ENCODE peak calls at places on chromosomes 6 and 20, in eight cellular contexts. One of them, this sample, is unnamed.

GRCh38 chr6:26270903-26271639 is 93.9 kb upstream of the BTN3A2 start:
- DNase-seq in H7: peak; percentile 89
- DNase-seq in PC-9: peak; percentile 65
- DNase-seq in adipocyte: peak; percentile 93
- DNase-seq in prostate gland: peak; percentile 59
- DNase-seq in tibial nerve: peak; percentile 92
- DNase-seq in mammary epithelial cell: peak; percentile 92
- DNase-seq in Caco-2: peak; percentile 86
- DNase-seq in this sample: peak; percentile 78

GRCh38 chr20:23920408-23920780 is 40.8 kb upstream of the CST5 start:
- DNase-seq in H7: no peak
- DNase-seq in PC-9: no peak
- DNase-seq in adipocyte: no peak
- DNase-seq in prostate gland: no peak
- DNase-seq in tibial nerve: no peak
- DNase-seq in mammary epithelial cell: no peak
- DNase-seq in Caco-2: no peak
- DNase-seq in this sample: no peak

GRCh38 chr20:33999025-33999629 is 5.4 kb downstream of the RALY start:
- DNase-seq in H7: no peak
- DNase-seq in PC-9: no peak
- DNase-seq in adipocyte: peak; percentile 29
- DNase-seq in prostate gland: no peak
- DNase-seq in tibial nerve: no peak
- DNase-seq in mammary epithelial cell: no peak
- DNase-seq in Caco-2: peak; percentile 14
- DNase-seq in this sample: no peak

GRCh38 chr20:35173576-35174192 is 1.8 kb downstream of the PROCR start:
- DNase-seq in H7: no peak
- DNase-seq in PC-9: no peak
- DNase-seq in adipocyte: no peak
- DNase-seq in prostate gland: no peak
- DNase-seq in tibial nerve: no peak
- DNase-seq in mammary epithelial cell: no peak
- DNase-seq in Caco-2: no peak
- DNase-seq in this sample: no peak

GRCh38 chr6:43781572-43781928 is 11.5 kb downstream of the VEGFA start:
- DNase-seq in H7: no peak
- DNase-seq in PC-9: no peak
- DNase-seq in adipocyte: no peak
- DNase-seq in prostate gland: no peak
- DNase-seq in tibial nerve: no peak
- DNase-seq in mammary epithelial cell: no peak
- DNase-seq in Caco-2: no peak
- DNase-seq in this sample: no peak

GRCh38 chr6:55016261-55016660 is 158.1 kb upstream of the HCRTR2 start:
- DNase-seq in H7: no peak
- DNase-seq in PC-9: no peak
- DNase-seq in adipocyte: no peak
- DNase-seq in prostate gland: no peak
- DNase-seq in tibial nerve: no peak
- DNase-seq in mammary epithelial cell: no peak
- DNase-seq in Caco-2: no peak
- DNase-seq in this sample: no peak

GRCh38 chr20:3158968-3159431 is 665 bp downstream of the FASTKD5 start:
- DNase-seq in H7: peak; percentile 55
- DNase-seq in PC-9: no peak
- DNase-seq in adipocyte: peak; percentile 62
- DNase-seq in prostate gland: no peak
- DNase-seq in tibial nerve: no peak
- DNase-seq in mammary epithelial cell: no peak
- DNase-seq in Caco-2: no peak
- DNase-seq in this sample: no peak

GRCh38 chr6:30643656-30644055 is 3.3 kb upstream of the C6orf136 start:
- DNase-seq in H7: no peak
- DNase-seq in PC-9: no peak
- DNase-seq in adipocyte: no peak
- DNase-seq in prostate gland: no peak
- DNase-seq in tibial nerve: no peak
- DNase-seq in mammary epithelial cell: no peak
- DNase-seq in Caco-2: no peak
- DNase-seq in this sample: no peak

GRCh38 chr20:47440857-47441773 is 60.6 kb upstream of the NCOA3 start:
- DNase-seq in H7: peak; percentile 29
- DNase-seq in PC-9: peak; percentile 48
- DNase-seq in adipocyte: no peak
- DNase-seq in prostate gland: no peak
- DNase-seq in tibial nerve: no peak
- DNase-seq in mammary epithelial cell: no peak
- DNase-seq in Caco-2: peak; percentile 91
- DNase-seq in this sample: no peak

GRCh38 chr20:32012159-32012682 is 2.0 kb downstream of the CCM2L start:
- DNase-seq in H7: peak; percentile 30
- DNase-seq in PC-9: no peak
- DNase-seq in adipocyte: no peak
- DNase-seq in prostate gland: no peak
- DNase-seq in tibial nerve: no peak
- DNase-seq in mammary epithelial cell: no peak
- DNase-seq in Caco-2: no peak
- DNase-seq in this sample: no peak

GRCh38 chr6:113047148-113047547 is 700.0 kb downstream of the RFPL4B start:
- DNase-seq in H7: no peak
- DNase-seq in PC-9: no peak
- DNase-seq in adipocyte: peak; percentile 65
- DNase-seq in prostate gland: no peak
- DNase-seq in tibial nerve: no peak
- DNase-seq in mammary epithelial cell: no peak
- DNase-seq in Caco-2: no peak
- DNase-seq in this sample: no peak

GRCh38 chr6:148423133-148423532 is 80.5 kb downstream of the SASH1 start:
- DNase-seq in H7: no peak
- DNase-seq in PC-9: no peak
- DNase-seq in adipocyte: no peak
- DNase-seq in prostate gland: no peak
- DNase-seq in tibial nerve: no peak
- DNase-seq in mammary epithelial cell: no peak
- DNase-seq in Caco-2: no peak
- DNase-seq in this sample: no peak

GRCh38 chr20:62656205-62656918 is 14.1 kb downstream of the SLCO4A1 start:
- DNase-seq in H7: no peak
- DNase-seq in PC-9: no peak
- DNase-seq in adipocyte: no peak
- DNase-seq in prostate gland: no peak
- DNase-seq in tibial nerve: no peak
- DNase-seq in mammary epithelial cell: no peak
- DNase-seq in Caco-2: no peak
- DNase-seq in this sample: no peak

GRCh38 chr6:130933712-130934200 is 106.5 kb downstream of the SMLR1 start:
- DNase-seq in H7: no peak
- DNase-seq in PC-9: no peak
- DNase-seq in adipocyte: peak; percentile 81
- DNase-seq in prostate gland: no peak
- DNase-seq in tibial nerve: no peak
- DNase-seq in mammary epithelial cell: no peak
- DNase-seq in Caco-2: peak; percentile 67
- DNase-seq in this sample: no peak

GRCh38 chr20:47680804-47681529 is 104.3 kb downstream of the SULF2 start:
- DNase-seq in H7: no peak
- DNase-seq in PC-9: no peak
- DNase-seq in adipocyte: no peak
- DNase-seq in prostate gland: no peak
- DNase-seq in tibial nerve: no peak
- DNase-seq in mammary epithelial cell: no peak
- DNase-seq in Caco-2: peak; percentile 57
- DNase-seq in this sample: no peak

GRCh38 chr20:18191336-18191735 is 53.7 kb downstream of the KAT14 start:
- DNase-seq in H7: no peak
- DNase-seq in PC-9: no peak
- DNase-seq in adipocyte: no peak
- DNase-seq in prostate gland: no peak
- DNase-seq in tibial nerve: no peak
- DNase-seq in mammary epithelial cell: no peak
- DNase-seq in Caco-2: peak; percentile 74
- DNase-seq in this sample: no peak

GRCh38 chr6:50707652-50708325 is 5.5 kb upstream of the TFAP2D start:
- DNase-seq in H7: peak; percentile 68
- DNase-seq in PC-9: no peak
- DNase-seq in adipocyte: no peak
- DNase-seq in prostate gland: no peak
- DNase-seq in tibial nerve: no peak
- DNase-seq in mammary epithelial cell: no peak
- DNase-seq in Caco-2: no peak
- DNase-seq in this sample: no peak

GRCh38 chr20:4225778-4226177 is 210.4 kb upstream of the RNF24 start:
- DNase-seq in H7: no peak
- DNase-seq in PC-9: peak; percentile 72
- DNase-seq in adipocyte: peak; percentile 83
- DNase-seq in prostate gland: no peak
- DNase-seq in tibial nerve: no peak
- DNase-seq in mammary epithelial cell: peak; percentile 71
- DNase-seq in Caco-2: no peak
- DNase-seq in this sample: no peak

GRCh38 chr20:62025832-62026563 is 39.7 kb downstream of the TAF4 start:
- DNase-seq in H7: no peak
- DNase-seq in PC-9: no peak
- DNase-seq in adipocyte: peak; percentile 69
- DNase-seq in prostate gland: no peak
- DNase-seq in tibial nerve: peak; percentile 22
- DNase-seq in mammary epithelial cell: no peak
- DNase-seq in Caco-2: no peak
- DNase-seq in this sample: no peak

GRCh38 chr6:15511248-15512125 is 151.3 kb downstream of the DTNBP1 start:
- DNase-seq in H7: no peak
- DNase-seq in PC-9: no peak
- DNase-seq in adipocyte: no peak
- DNase-seq in prostate gland: no peak
- DNase-seq in tibial nerve: no peak
- DNase-seq in mammary epithelial cell: peak; percentile 34
- DNase-seq in Caco-2: no peak
- DNase-seq in this sample: no peak
- H3K36me3 ChIP-seq in H7: peaks cover 73% of the 10 kb centered on the region
- H3K36me3 ChIP-seq in PC-9: no peaks in the 10 kb centered on the region
- H3K36me3 ChIP-seq in adipocyte: peaks cover 55% of the 10 kb centered on the region
- H3K36me3 ChIP-seq in prostate gland: no peaks in the 10 kb centered on the region
- H3K36me3 ChIP-seq in tibial nerve: no peaks in the 10 kb centered on the region
- H3K36me3 ChIP-seq in mammary epithelial cell: peaks cover 10% of the 10 kb centered on the region
- H3K36me3 ChIP-seq in Caco-2: peaks cover 2% of the 10 kb centered on the region
- H3K36me3 ChIP-seq in this sample: peaks cover 46% of the 10 kb centered on the region

DNA sequence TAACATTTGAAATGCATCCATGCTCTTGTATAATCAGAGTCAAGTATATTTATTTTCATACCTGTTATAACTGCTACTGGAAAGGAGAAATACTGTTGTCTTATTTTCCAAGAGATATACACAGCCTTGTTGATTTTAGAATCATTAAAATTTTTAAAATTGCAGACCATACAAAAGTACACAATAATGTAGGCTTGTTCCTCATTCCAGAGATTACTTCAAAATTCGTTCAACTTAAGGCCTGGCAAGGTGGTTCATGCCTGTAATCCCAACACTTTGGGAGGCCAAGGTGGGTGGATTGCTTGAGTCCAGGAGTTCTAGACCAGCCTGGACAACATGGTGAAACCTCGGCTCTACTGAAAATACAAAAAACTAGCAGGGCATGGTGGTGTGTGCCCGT is 6.1 kb downstream of the RNF114 start:
- DNase-seq in H7: no peak
- DNase-seq in PC-9: no peak
- DNase-seq in adipocyte: no peak
- DNase-seq in prostate gland: no peak
- DNase-seq in tibial nerve: no peak
- DNase-seq in mammary epithelial cell: no peak
- DNase-seq in Caco-2: no peak
- DNase-seq in this sample: no peak
- H3K36me3 ChIP-seq in H7: peaks cover 34% of the 10 kb centered on the region
- H3K36me3 ChIP-seq in PC-9: peaks cover 63% of the 10 kb centered on the region
- H3K36me3 ChIP-seq in adipocyte: peaks cover 60% of the 10 kb centered on the region
- H3K36me3 ChIP-seq in prostate gland: peaks cover 9% of the 10 kb centered on the region
- H3K36me3 ChIP-seq in tibial nerve: peaks cover 5% of the 10 kb centered on the region
- H3K36me3 ChIP-seq in mammary epithelial cell: peaks cover 24% of the 10 kb centered on the region
- H3K36me3 ChIP-seq in Caco-2: peaks cover 14% of the 10 kb centered on the region
- H3K36me3 ChIP-seq in this sample: peaks cover 89% of the 10 kb centered on the region

GRCh38 chr20:43459022-43459942 is 1.6 kb downstream of the SRSF6 start:
- DNase-seq in H7: no peak
- DNase-seq in PC-9: no peak
- DNase-seq in adipocyte: peak; percentile 50
- DNase-seq in prostate gland: no peak
- DNase-seq in tibial nerve: peak; percentile 24
- DNase-seq in mammary epithelial cell: peak; percentile 21
- DNase-seq in Caco-2: no peak
- DNase-seq in this sample: no peak

GRCh38 chr20:43460172-43460829 is 2.6 kb downstream of the SRSF6 start:
- DNase-seq in H7: no peak
- DNase-seq in PC-9: no peak
- DNase-seq in adipocyte: no peak
- DNase-seq in prostate gland: no peak
- DNase-seq in tibial nerve: no peak
- DNase-seq in mammary epithelial cell: no peak
- DNase-seq in Caco-2: no peak
- DNase-seq in this sample: no peak

GRCh38 chr20:43457640-43458421 is at the start of gene SRSF6:
- DNase-seq in H7: peak; percentile 93
- DNase-seq in PC-9: peak; percentile 95
- DNase-seq in adipocyte: peak; percentile 97
- DNase-seq in prostate gland: peak; percentile 95
- DNase-seq in tibial nerve: peak; percentile 94
- DNase-seq in mammary epithelial cell: peak; percentile 89
- DNase-seq in Caco-2: peak; percentile 97
- DNase-seq in this sample: peak; percentile 99

GRCh38 chr20:43456809-43457639 is 672 bp upstream of the SRSF6 start:
- DNase-seq in H7: peak; percentile 92
- DNase-seq in PC-9: peak; percentile 86
- DNase-seq in adipocyte: peak; percentile 96
- DNase-seq in prostate gland: peak; percentile 95
- DNase-seq in tibial nerve: peak; percentile 95
- DNase-seq in mammary epithelial cell: peak; percentile 88
- DNase-seq in Caco-2: peak; percentile 99
- DNase-seq in this sample: peak; percentile 99

GRCh38 chr20:43458422-43458924 is 777 bp downstream of the SRSF6 start:
- DNase-seq in H7: no peak
- DNase-seq in PC-9: no peak
- DNase-seq in adipocyte: peak; percentile 50
- DNase-seq in prostate gland: no peak
- DNase-seq in tibial nerve: no peak
- DNase-seq in mammary epithelial cell: peak; percentile 4
- DNase-seq in Caco-2: no peak
- DNase-seq in this sample: no peak
- H3K36me3 ChIP-seq in H7: peaks cover 36% of the 10 kb centered on the region
- H3K36me3 ChIP-seq in PC-9: peaks cover 45% of the 10 kb centered on the region
- H3K36me3 ChIP-seq in adipocyte: peaks cover 46% of the 10 kb centered on the region
- H3K36me3 ChIP-seq in prostate gland: peaks cover 7% of the 10 kb centered on the region
- H3K36me3 ChIP-seq in tibial nerve: peaks cover 13% of the 10 kb centered on the region
- H3K36me3 ChIP-seq in mammary epithelial cell: peaks cover 39% of the 10 kb centered on the region
- H3K36me3 ChIP-seq in Caco-2: peaks cover 9% of the 10 kb centered on the region
- H3K36me3 ChIP-seq in this sample: peaks cover 52% of the 10 kb centered on the region

DNA sequence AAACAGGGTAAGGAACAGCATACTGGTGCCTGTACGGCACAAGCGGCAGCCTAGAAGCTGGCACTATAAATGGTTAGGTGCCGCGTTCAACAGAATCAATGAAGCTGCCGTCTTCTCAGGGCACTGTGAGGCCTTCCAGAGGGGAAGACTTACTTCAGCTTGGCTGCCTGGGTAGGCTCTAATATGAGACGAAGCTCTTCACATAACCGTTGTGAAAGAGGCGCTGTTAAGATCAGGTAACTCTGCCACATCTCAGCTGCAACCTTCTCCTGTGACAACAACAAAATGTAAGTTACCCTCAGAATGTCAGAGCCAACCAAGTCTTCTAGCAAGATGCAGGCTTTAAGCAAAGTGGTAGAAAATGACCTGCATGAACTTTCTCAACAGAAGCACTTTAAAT is 12.0 kb upstream of the LYRM2 start:
- DNase-seq in H7: no peak
- DNase-seq in PC-9: no peak
- DNase-seq in adipocyte: no peak
- DNase-seq in prostate gland: no peak
- DNase-seq in tibial nerve: no peak
- DNase-seq in mammary epithelial cell: no peak
- DNase-seq in Caco-2: no peak
- DNase-seq in this sample: no peak
- H3K36me3 ChIP-seq in H7: peaks cover 62% of the 10 kb centered on the region
- H3K36me3 ChIP-seq in PC-9: no peaks in the 10 kb centered on the region
- H3K36me3 ChIP-seq in adipocyte: peaks cover 90% of the 10 kb centered on the region
- H3K36me3 ChIP-seq in prostate gland: no peaks in the 10 kb centered on the region
- H3K36me3 ChIP-seq in tibial nerve: peaks cover 26% of the 10 kb centered on the region
- H3K36me3 ChIP-seq in mammary epithelial cell: peaks cover 38% of the 10 kb centered on the region
- H3K36me3 ChIP-seq in Caco-2: peaks cover 3% of the 10 kb centered on the region
- H3K36me3 ChIP-seq in this sample: peaks cover 90% of the 10 kb centered on the region